ENCODE peak calls at places on chromosomes 13 and 19, in four cellular contexts. B is GM23338, T is breast epithelium, I is transverse colon. Q is an unnamed sample.

GRCh38 chr13:41516760-41517159 is 59.4 kb downstream of the RGCC start:
- DNase-seq in B (no peak), T (no peak), I (no peak), Q (no peak)

GRCh38 chr13:27367570-27367969 is 56.8 kb upstream of the GTF3A start:
- DNase-seq in B (no peak), T (no peak), I (no peak), Q (no peak)

GRCh38 chr13:39835253-39835652 is 179.8 kb downstream of the COG6 start:
- DNase-seq in B (no peak), T (no peak), I (no peak), Q (no peak)

GRCh38 chr19:42421591-42422031 is 5.6 kb downstream of the LIPE start:
- DNase-seq in B (no peak), T (no peak), I (no peak), Q (no peak)

GRCh38 chr13:91406619-91407018 is 8.2 kb downstream of the GPC5 start:
- DNase-seq in B (peak; percentile 90), T (no peak), I (no peak), Q (no peak)

GRCh38 chr13:68938639-68939038 is 1169.0 kb upstream of the ATXN8OS start:
- DNase-seq in B (no peak), T (no peak), I (no peak), Q (no peak)

GRCh38 chr13:71609271-71609670 is 257.7 kb downstream of the DACH1 start:
- DNase-seq in B (no peak), T (no peak), I (no peak), Q (no peak)

GRCh38 chr19:2887391-2887914 is 13.3 kb upstream of the ZNF57 start:
- DNase-seq in B (peak; percentile 90), T (no peak), I (no peak), Q (no peak)

GRCh38 chr19:52987221-52987620 is 24.5 kb upstream of the ZNF816 start:
- DNase-seq in B (no peak), T (no peak), I (no peak), Q (no peak)

GRCh38 chr19:13270514-13271105 is 120.4 kb downstream of the IER2 start:
- DNase-seq in B (no peak), T (no peak), I (no peak), Q (no peak)

GRCh38 chr13:50697746-50698526 is 145.6 kb downstream of the DLEU7 start:
- DNase-seq in B (no peak), T (no peak), I (no peak), Q (no peak)

GRCh38 chr13:47976325-47976724 is 24.7 kb downstream of the SUCLA2 start:
- DNase-seq in B (no peak), T (no peak), I (no peak), Q (no peak)

GRCh38 chr19:5955638-5955935 is 22.4 kb downstream of the RANBP3 start:
- DNase-seq in B (no peak), T (no peak), I (no peak), Q (no peak)

GRCh38 chr13:25584975-25585374 is 213.2 kb downstream of the ATP8A2 start:
- DNase-seq in B (no peak), T (no peak), I (no peak), Q (no peak)

GRCh38 chr13:101783554-101783953 is 331.1 kb downstream of the ITGBL1 start:
- DNase-seq in B (no peak), T (no peak), I (no peak), Q (no peak)

GRCh38 chr13:48490241-48490640 is 42.6 kb downstream of the RCBTB2 start:
- DNase-seq in B (no peak), T (no peak), I (no peak), Q (no peak)

GRCh38 chr19:6273701-6274601 is 5.8 kb downstream of the MLLT1 start:
- DNase-seq in B (no peak), T (peak; percentile 83), I (peak; percentile 64), Q (peak; percentile 97)

GRCh38 chr13:83692800-83693199 is 189.5 kb downstream of the SLITRK1 start:
- DNase-seq in B (peak; percentile 13), T (no peak), I (no peak), Q (no peak)

GRCh38 chr13:77979721-77980377 is 61.2 kb upstream of the EDNRB start:
- DNase-seq in B (no peak), T (no peak), I (no peak), Q (no peak)

GRCh38 chr13:30114586-30115256 is 192.6 kb downstream of the KATNAL1 start:
- DNase-seq in B (peak; percentile 93), T (peak; percentile 85), I (peak; percentile 95), Q (peak; percentile 95)

GRCh38 chr13:26601669-26602068 is 44.2 kb downstream of the WASF3 start:
- DNase-seq in B (no peak), T (no peak), I (no peak), Q (no peak)

GRCh38 chr19:45676851-45677263 is 8.8 kb downstream of the GIPR start:
- DNase-seq in B (peak; percentile 87), T (peak; percentile 34), I (peak; percentile 56), Q (no peak)

GRCh38 chr19:13920940-13921744 is 15.1 kb downstream of the CC2D1A start:
- DNase-seq in B (peak; percentile 76), T (no peak), I (no peak), Q (no peak)

GRCh38 chr13:26929971-26930730 is 169.6 kb upstream of the GPR12 start:
- DNase-seq in B (peak; percentile 92), T (no peak), I (peak; percentile 72), Q (no peak)

GRCh38 chr19:43362179-43362578 is 8.7 kb downstream of the CD177 start:
- DNase-seq in B (no peak), T (no peak), I (no peak), Q (no peak)

GRCh38 chr13:26855921-26856320 is 95.3 kb upstream of the GPR12 start:
- DNase-seq in B (no peak), T (no peak), I (no peak), Q (no peak)

GRCh38 chr13:74056829-74057564 is 77.2 kb downstream of the KLF12 start:
- DNase-seq in B (peak; percentile 20), T (no peak), I (no peak), Q (no peak)

GRCh38 chr13:93256998-93257397 is 30.4 kb downstream of the GPC6 start:
- DNase-seq in B (no peak), T (no peak), I (no peak), Q (no peak)

GRCh38 chr19:10219678-10220077 is 11.5 kb downstream of the S1PR2 start:
- DNase-seq in B (peak; percentile 87), T (no peak), I (no peak), Q (no peak)

GRCh38 chr19:29872224-29872731 is 60.5 kb downstream of the CCNE1 start:
- DNase-seq in B (peak; percentile 65), T (no peak), I (no peak), Q (no peak)

GRCh38 chr13:35994131-35994966 is 136.8 kb downstream of the DCLK1 start:
- DNase-seq in B (no peak), T (no peak), I (no peak), Q (peak; percentile 90)

GRCh38 chr13:51793570-51794273 is 10.2 kb downstream of the DHRS12 start:
- DNase-seq in B (no peak), T (no peak), I (no peak), Q (no peak)

GRCh38 chr13:75691183-75691582 is 55.1 kb downstream of the LMO7 start:
- DNase-seq in B (no peak), T (no peak), I (no peak), Q (no peak)

GRCh38 chr19:18543814-18544475 is 572 bp upstream of the FKBP8 start:
- DNase-seq in B (peak; percentile 90), T (peak; percentile 37), I (peak; percentile 82), Q (no peak)
- TF ChIP-seq POLR2AphosphoS5 in B (peak; percentile 45), T (no peak), I (peak; percentile 67), Q (peak; percentile 10)

DNA sequence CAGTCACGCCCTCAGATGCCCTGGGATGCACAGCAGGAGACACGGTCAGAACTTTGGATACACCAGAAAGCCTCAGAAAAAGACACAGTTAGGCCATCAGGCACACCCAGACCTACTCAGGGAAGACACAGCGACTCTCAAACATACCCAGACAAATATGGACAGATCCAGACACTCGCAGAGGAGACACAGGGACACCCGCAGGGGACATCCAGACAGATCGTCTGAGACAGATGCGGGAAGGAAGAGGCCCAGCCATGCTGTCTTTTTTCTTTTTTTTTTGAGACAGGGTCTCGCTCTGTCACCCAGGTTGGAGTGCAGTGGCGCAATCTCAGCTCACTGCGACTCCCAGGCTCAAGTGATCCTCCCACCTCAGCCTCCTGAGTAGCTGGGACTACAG is 4.8 kb downstream of the DPF1 start:
- DNase-seq in B (no peak), T (no peak), I (no peak), Q (no peak)
- H3K27me3 ChIP-seq in B (peaks cover 4% of the 10 kb centered on the region), T (peaks cover 5% of the 10 kb centered on the region), I (peaks cover 47% of the 10 kb centered on the region), Q (peaks cover 96% of the 10 kb centered on the region)

GRCh38 chr19:7595466-7596133 is at the start of gene CAMSAP3:
- DNase-seq in B (peak; percentile 89), T (no peak), I (peak; percentile 71), Q (no peak)
- TF ChIP-seq POLR2AphosphoS5 in B (peak; percentile 40), T (no peak), I (no peak), Q (no peak)

DNA sequence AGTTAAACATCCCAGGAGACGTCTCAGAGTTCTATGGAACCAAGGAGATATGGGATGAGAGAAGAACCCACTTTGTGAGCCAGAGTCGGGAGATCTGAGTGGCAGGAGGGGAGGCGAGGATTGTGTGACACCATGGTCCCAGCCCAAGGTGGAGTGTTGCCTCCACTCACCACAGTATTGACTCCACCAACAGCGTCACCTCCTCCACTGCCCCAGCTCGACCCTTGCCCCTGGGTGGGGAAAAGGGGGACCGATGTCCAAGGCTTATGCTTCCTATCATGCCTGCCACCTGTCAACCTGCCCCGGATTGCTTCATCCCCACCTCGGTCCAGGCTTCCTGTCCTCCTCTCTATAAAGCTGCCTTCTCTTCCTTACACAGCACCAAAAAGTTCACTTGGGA is 7.5 kb downstream of the DMKN start:
- DNase-seq in B (no peak), T (no peak), I (no peak), Q (no peak)
- H3K27me3 ChIP-seq in B (no peaks in the 10 kb centered on the region), T (no peaks in the 10 kb centered on the region), I (peaks cover 31% of the 10 kb centered on the region), Q (peaks cover 74% of the 10 kb centered on the region)

DNA sequence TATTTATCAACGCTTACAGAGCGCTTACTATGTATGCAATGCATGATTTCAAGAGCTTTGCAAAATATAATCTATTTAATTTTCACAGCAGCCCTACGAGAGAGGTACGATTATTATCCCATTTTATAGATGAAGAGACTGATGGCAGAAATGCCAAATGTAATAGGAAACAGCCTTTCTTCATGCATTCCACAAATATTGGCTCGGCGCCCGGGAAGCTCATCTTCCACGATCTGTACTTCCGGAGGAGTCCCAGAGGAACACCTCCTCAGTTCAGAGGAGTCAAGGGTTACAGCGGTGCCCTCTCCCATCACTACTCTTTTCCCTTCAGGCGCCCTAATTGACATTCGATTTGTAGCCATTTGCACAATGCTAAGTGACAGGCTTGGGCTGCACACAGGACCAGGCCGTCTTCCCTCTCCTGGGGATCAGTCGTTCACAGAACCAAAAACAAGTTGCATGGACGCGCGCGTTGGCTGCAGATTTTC is 1.1 kb upstream of the ARHGAP35 start:
- DNase-seq in B (no peak), T (no peak), I (peak; percentile 62), Q (no peak)
- TF ChIP-seq POLR2AphosphoS5 in B (peak; percentile 69), T (peak; percentile 37), I (no peak), Q (no peak)

DNA sequence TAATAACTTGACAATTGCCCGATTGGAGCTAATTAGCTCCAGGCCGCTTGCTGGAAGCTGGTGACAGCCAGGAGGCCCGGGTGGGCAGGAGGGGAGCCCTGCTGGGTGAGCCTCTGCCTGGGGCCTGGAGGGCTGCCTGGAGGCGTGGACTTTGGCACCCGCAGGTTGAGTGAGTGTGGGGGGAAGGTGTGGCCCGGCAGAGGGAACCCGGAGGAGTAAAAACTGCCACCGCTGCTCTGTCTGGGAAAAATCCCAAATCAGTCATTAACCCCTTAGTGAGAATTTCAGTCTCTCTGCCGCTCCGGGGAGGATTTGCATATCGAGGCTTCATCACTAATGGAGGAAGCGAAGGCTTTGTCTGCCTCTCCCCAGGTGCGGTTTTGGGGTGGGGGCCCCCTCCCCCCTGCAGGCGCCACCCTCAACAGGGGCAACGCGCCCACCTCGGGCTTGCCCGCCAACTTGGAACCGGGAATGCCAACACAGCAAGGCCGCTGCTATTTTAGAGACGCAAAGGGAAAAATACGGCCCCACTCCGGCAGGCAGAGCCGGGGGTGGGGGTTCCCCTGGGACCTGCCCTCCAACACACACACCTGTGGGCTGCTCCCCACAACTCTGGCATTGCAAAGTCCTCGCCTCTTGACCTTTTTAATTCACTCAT is 6.2 kb downstream of the EFNA2 start:
- DNase-seq in B (no peak), T (no peak), I (peak; percentile 61), Q (no peak)
- H3K27me3 ChIP-seq in B (peaks cover 5% of the 10 kb centered on the region), T (peaks cover 47% of the 10 kb centered on the region), I (peaks cover 67% of the 10 kb centered on the region), Q (peaks cover 29% of the 10 kb centered on the region)

Q was measured in esophagus muscularis mucosa.